ENCODE peak calls at places on chromosomes 12 and 14, in five cellular contexts. One of them, this sample, is unnamed.

GRCh38 chr12:52434760-52435530 is 774 bp upstream of the KRT75 start:
- DNase-seq in DMS 273 treated with DMSO at 0.1 percent for 48 hours: no peak
- DNase-seq in NCI-H2029: no peak
- DNase-seq in neural progenitor cell: no peak
- DNase-seq in activated CD4-positive, alpha-beta T cell treated with anti-CD3 and anti-CD28 coated beads, Interleukin-2, amount 10 ng/mL, durations not matched to agents 7 days and 5 days: no peak
- DNase-seq in this sample: no peak

GRCh38 chr12:31214626-31215520 is 111.1 kb downstream of the SINHCAF start:
- DNase-seq in neural progenitor cell: no peak
- DNase-seq in DMS 273 treated with DMSO at 0.1 percent for 48 hours: no peak
- DNase-seq in NCI-H2029: no peak
- DNase-seq in activated CD4-positive, alpha-beta T cell treated with anti-CD3 and anti-CD28 coated beads, Interleukin-2, amount 10 ng/mL, durations not matched to agents 7 days and 5 days: no peak
- DNase-seq in this sample: no peak

GRCh38 chr14:80387563-80387981 is 176.3 kb upstream of the DIO2 start:
- DNase-seq in activated CD4-positive, alpha-beta T cell treated with anti-CD3 and anti-CD28 coated beads, Interleukin-2, amount 10 ng/mL, durations not matched to agents 7 days and 5 days: no peak
- DNase-seq in NCI-H2029: no peak
- DNase-seq in DMS 273 treated with DMSO at 0.1 percent for 48 hours: no peak
- DNase-seq in neural progenitor cell: no peak
- DNase-seq in this sample: peak

GRCh38 chr12:129185855-129186254 is 332.6 kb downstream of the GLT1D1 start:
- DNase-seq in DMS 273 treated with DMSO at 0.1 percent for 48 hours: no peak
- DNase-seq in neural progenitor cell: no peak
- DNase-seq in NCI-H2029: no peak
- DNase-seq in activated CD4-positive, alpha-beta T cell treated with anti-CD3 and anti-CD28 coated beads, Interleukin-2, amount 10 ng/mL, durations not matched to agents 7 days and 5 days: no peak
- DNase-seq in this sample: no peak

GRCh38 chr14:75247286-75247922 is 31.2 kb upstream of the FOS start:
- DNase-seq in DMS 273 treated with DMSO at 0.1 percent for 48 hours: no peak
- DNase-seq in activated CD4-positive, alpha-beta T cell treated with anti-CD3 and anti-CD28 coated beads, Interleukin-2, amount 10 ng/mL, durations not matched to agents 7 days and 5 days: peak
- DNase-seq in NCI-H2029: no peak
- DNase-seq in neural progenitor cell: no peak
- DNase-seq in this sample: no peak

GRCh38 chr14:39034481-39035296 is 68.3 kb downstream of the SEC23A start:
- DNase-seq in DMS 273 treated with DMSO at 0.1 percent for 48 hours: no peak
- DNase-seq in activated CD4-positive, alpha-beta T cell treated with anti-CD3 and anti-CD28 coated beads, Interleukin-2, amount 10 ng/mL, durations not matched to agents 7 days and 5 days: no peak
- DNase-seq in neural progenitor cell: peak
- DNase-seq in NCI-H2029: no peak
- DNase-seq in this sample: no peak

GRCh38 chr14:60506462-60506984 is 2.4 kb upstream of the SIX6 start:
- DNase-seq in neural progenitor cell: peak
- DNase-seq in activated CD4-positive, alpha-beta T cell treated with anti-CD3 and anti-CD28 coated beads, Interleukin-2, amount 10 ng/mL, durations not matched to agents 7 days and 5 days: no peak
- DNase-seq in DMS 273 treated with DMSO at 0.1 percent for 48 hours: no peak
- DNase-seq in NCI-H2029: no peak
- DNase-seq in this sample: no peak

GRCh38 chr12:38161123-38162000 is 155.2 kb upstream of the ALG10B start:
- DNase-seq in NCI-H2029: no peak
- DNase-seq in DMS 273 treated with DMSO at 0.1 percent for 48 hours: no peak
- DNase-seq in neural progenitor cell: no peak
- DNase-seq in activated CD4-positive, alpha-beta T cell treated with anti-CD3 and anti-CD28 coated beads, Interleukin-2, amount 10 ng/mL, durations not matched to agents 7 days and 5 days: no peak
- DNase-seq in this sample: no peak

GRCh38 chr14:90971687-90972086 is 88.8 kb downstream of the RPS6KA5 start:
- DNase-seq in neural progenitor cell: no peak
- DNase-seq in DMS 273 treated with DMSO at 0.1 percent for 48 hours: no peak
- DNase-seq in NCI-H2029: no peak
- DNase-seq in activated CD4-positive, alpha-beta T cell treated with anti-CD3 and anti-CD28 coated beads, Interleukin-2, amount 10 ng/mL, durations not matched to agents 7 days and 5 days: no peak
- DNase-seq in this sample: no peak

GRCh38 chr14:22039938-22040780 is 366.5 kb upstream of the OR4E1 start:
- DNase-seq in neural progenitor cell: no peak
- DNase-seq in activated CD4-positive, alpha-beta T cell treated with anti-CD3 and anti-CD28 coated beads, Interleukin-2, amount 10 ng/mL, durations not matched to agents 7 days and 5 days: peak
- DNase-seq in DMS 273 treated with DMSO at 0.1 percent for 48 hours: no peak
- DNase-seq in NCI-H2029: no peak
- DNase-seq in this sample: no peak

GRCh38 chr14:65461730-65462129 is 49.2 kb downstream of the FUT8 start:
- DNase-seq in DMS 273 treated with DMSO at 0.1 percent for 48 hours: peak
- DNase-seq in neural progenitor cell: no peak
- DNase-seq in NCI-H2029: no peak
- DNase-seq in activated CD4-positive, alpha-beta T cell treated with anti-CD3 and anti-CD28 coated beads, Interleukin-2, amount 10 ng/mL, durations not matched to agents 7 days and 5 days: no peak
- DNase-seq in this sample: no peak

GRCh38 chr12:26471560-26471959 is 276.2 kb downstream of the SSPN start:
- DNase-seq in NCI-H2029: no peak
- DNase-seq in neural progenitor cell: no peak
- DNase-seq in activated CD4-positive, alpha-beta T cell treated with anti-CD3 and anti-CD28 coated beads, Interleukin-2, amount 10 ng/mL, durations not matched to agents 7 days and 5 days: no peak
- DNase-seq in DMS 273 treated with DMSO at 0.1 percent for 48 hours: no peak
- DNase-seq in this sample: peak

GRCh38 chr14:49106721-49107689 is 479.2 kb downstream of the RPS29 start:
- DNase-seq in neural progenitor cell: peak
- DNase-seq in activated CD4-positive, alpha-beta T cell treated with anti-CD3 and anti-CD28 coated beads, Interleukin-2, amount 10 ng/mL, durations not matched to agents 7 days and 5 days: no peak
- DNase-seq in NCI-H2029: no peak
- DNase-seq in DMS 273 treated with DMSO at 0.1 percent for 48 hours: no peak
- DNase-seq in this sample: no peak

GRCh38 chr12:16349132-16349463 is 1.7 kb downstream of the MGST1 start:
- DNase-seq in activated CD4-positive, alpha-beta T cell treated with anti-CD3 and anti-CD28 coated beads, Interleukin-2, amount 10 ng/mL, durations not matched to agents 7 days and 5 days: no peak
- DNase-seq in neural progenitor cell: peak
- DNase-seq in DMS 273 treated with DMSO at 0.1 percent for 48 hours: no peak
- DNase-seq in NCI-H2029: no peak
- DNase-seq in this sample: no peak

GRCh38 chr12:52204095-52204930 is 12.5 kb upstream of the KRT80 start:
- DNase-seq in NCI-H2029: no peak
- DNase-seq in activated CD4-positive, alpha-beta T cell treated with anti-CD3 and anti-CD28 coated beads, Interleukin-2, amount 10 ng/mL, durations not matched to agents 7 days and 5 days: no peak
- DNase-seq in DMS 273 treated with DMSO at 0.1 percent for 48 hours: no peak
- DNase-seq in neural progenitor cell: no peak
- DNase-seq in this sample: no peak

GRCh38 chr14:81062816-81063215 is 107.4 kb downstream of the TSHR start:
- DNase-seq in NCI-H2029: no peak
- DNase-seq in activated CD4-positive, alpha-beta T cell treated with anti-CD3 and anti-CD28 coated beads, Interleukin-2, amount 10 ng/mL, durations not matched to agents 7 days and 5 days: peak
- DNase-seq in neural progenitor cell: peak
- DNase-seq in DMS 273 treated with DMSO at 0.1 percent for 48 hours: no peak
- DNase-seq in this sample: no peak

GRCh38 chr14:100271247-100271939 is 32.4 kb downstream of the YY1 start:
- DNase-seq in DMS 273 treated with DMSO at 0.1 percent for 48 hours: no peak
- DNase-seq in activated CD4-positive, alpha-beta T cell treated with anti-CD3 and anti-CD28 coated beads, Interleukin-2, amount 10 ng/mL, durations not matched to agents 7 days and 5 days: peak
- DNase-seq in neural progenitor cell: no peak
- DNase-seq in NCI-H2029: no peak
- DNase-seq in this sample: no peak

GRCh38 chr14:68553326-68553725 is 239.5 kb downstream of the ZFP36L1 start:
- DNase-seq in activated CD4-positive, alpha-beta T cell treated with anti-CD3 and anti-CD28 coated beads, Interleukin-2, amount 10 ng/mL, durations not matched to agents 7 days and 5 days: no peak
- DNase-seq in NCI-H2029: no peak
- DNase-seq in DMS 273 treated with DMSO at 0.1 percent for 48 hours: no peak
- DNase-seq in neural progenitor cell: no peak
- DNase-seq in this sample: no peak

GRCh38 chr12:85424581-85425348 is 144.7 kb downstream of the ALX1 start:
- DNase-seq in neural progenitor cell: peak
- DNase-seq in NCI-H2029: no peak
- DNase-seq in DMS 273 treated with DMSO at 0.1 percent for 48 hours: no peak
- DNase-seq in activated CD4-positive, alpha-beta T cell treated with anti-CD3 and anti-CD28 coated beads, Interleukin-2, amount 10 ng/mL, durations not matched to agents 7 days and 5 days: peak
- DNase-seq in this sample: no peak

GRCh38 chr12:67269632-67270578 is 747 bp downstream of the CAND1 start:
- DNase-seq in activated CD4-positive, alpha-beta T cell treated with anti-CD3 and anti-CD28 coated beads, Interleukin-2, amount 10 ng/mL, durations not matched to agents 7 days and 5 days: peak
- DNase-seq in neural progenitor cell: peak
- DNase-seq in DMS 273 treated with DMSO at 0.1 percent for 48 hours: no peak
- DNase-seq in NCI-H2029: peak
- DNase-seq in this sample: peak

GRCh38 chr12:14393736-14394135 is 28.3 kb downstream of the ATF7IP start:
- DNase-seq in NCI-H2029: no peak
- DNase-seq in neural progenitor cell: no peak
- DNase-seq in activated CD4-positive, alpha-beta T cell treated with anti-CD3 and anti-CD28 coated beads, Interleukin-2, amount 10 ng/mL, durations not matched to agents 7 days and 5 days: no peak
- DNase-seq in DMS 273 treated with DMSO at 0.1 percent for 48 hours: no peak
- DNase-seq in this sample: no peak

GRCh38 chr14:92362781-92363235 is 39.8 kb downstream of the SLC24A4 start:
- DNase-seq in DMS 273 treated with DMSO at 0.1 percent for 48 hours: peak
- DNase-seq in activated CD4-positive, alpha-beta T cell treated with anti-CD3 and anti-CD28 coated beads, Interleukin-2, amount 10 ng/mL, durations not matched to agents 7 days and 5 days: no peak
- DNase-seq in NCI-H2029: peak
- DNase-seq in neural progenitor cell: no peak
- DNase-seq in this sample: no peak

GRCh38 chr12:29113101-29113500 is 36.0 kb upstream of the FAR2 start:
- DNase-seq in DMS 273 treated with DMSO at 0.1 percent for 48 hours: no peak
- DNase-seq in NCI-H2029: no peak
- DNase-seq in activated CD4-positive, alpha-beta T cell treated with anti-CD3 and anti-CD28 coated beads, Interleukin-2, amount 10 ng/mL, durations not matched to agents 7 days and 5 days: no peak
- DNase-seq in neural progenitor cell: no peak
- DNase-seq in this sample: no peak